ENCODE peak calls at places on chromosomes 7 and 10, in six cellular contexts. One of them, this sample, is unnamed.

GRCh38 chr10:94358480-94358879 is 4.3 kb downstream of the NOC3L start:
- DNase-seq in IMR-90: peak
- DNase-seq in neuronal stem cell: no peak
- DNase-seq in mesendoderm: peak
- DNase-seq in H9: no peak
- DNase-seq in H1: no peak
- DNase-seq in this sample: peak

GRCh38 chr10:7314068-7314646 is 96.7 kb downstream of the SFMBT2 start:
- DNase-seq in mesendoderm: no peak
- DNase-seq in neuronal stem cell: no peak
- DNase-seq in H9: no peak
- DNase-seq in IMR-90: no peak
- DNase-seq in H1: no peak
- DNase-seq in this sample: peak

GRCh38 chr7:151689196-151689971 is 169.7 kb upstream of the RHEB start:
- DNase-seq in H1: no peak
- DNase-seq in H9: no peak
- DNase-seq in neuronal stem cell: no peak
- DNase-seq in IMR-90: no peak
- DNase-seq in mesendoderm: no peak
- DNase-seq in this sample: no peak

GRCh38 chr7:2893411-2893861 is 49.3 kb upstream of the GNA12 start:
- DNase-seq in neuronal stem cell: no peak
- DNase-seq in IMR-90: no peak
- DNase-seq in H9: no peak
- DNase-seq in H1: no peak
- DNase-seq in mesendoderm: no peak
- DNase-seq in this sample: no peak

GRCh38 chr10:103820101-103821062 is 35.0 kb downstream of the SH3PXD2A start:
- DNase-seq in H9: no peak
- DNase-seq in mesendoderm: no peak
- DNase-seq in neuronal stem cell: no peak
- DNase-seq in IMR-90: peak
- DNase-seq in H1: no peak
- DNase-seq in this sample: no peak

GRCh38 chr10:77428776-77429395 is 208.7 kb downstream of the KCNMA1 start:
- DNase-seq in mesendoderm: peak
- DNase-seq in H9: peak
- DNase-seq in IMR-90: peak
- DNase-seq in H1: peak
- DNase-seq in neuronal stem cell: no peak
- DNase-seq in this sample: peak

GRCh38 chr7:47937065-47937687 is 11.1 kb downstream of the PKD1L1 start:
- DNase-seq in mesendoderm: no peak
- DNase-seq in neuronal stem cell: no peak
- DNase-seq in H1: no peak
- DNase-seq in IMR-90: no peak
- DNase-seq in H9: no peak
- DNase-seq in this sample: no peak

GRCh38 chr7:105399043-105399725 is 10.5 kb upstream of the SRPK2 start:
- DNase-seq in IMR-90: peak
- DNase-seq in neuronal stem cell: no peak
- DNase-seq in H9: no peak
- DNase-seq in mesendoderm: no peak
- DNase-seq in H1: no peak
- DNase-seq in this sample: peak

GRCh38 chr7:154627571-154628290 is 375.2 kb downstream of the PAXIP1 start:
- DNase-seq in H1: no peak
- DNase-seq in IMR-90: no peak
- DNase-seq in neuronal stem cell: no peak
- DNase-seq in mesendoderm: peak
- DNase-seq in H9: no peak
- DNase-seq in this sample: no peak

GRCh38 chr10:81040031-81040430 is 502.3 kb downstream of the SH2D4B start:
- DNase-seq in H1: no peak
- DNase-seq in mesendoderm: no peak
- DNase-seq in H9: no peak
- DNase-seq in IMR-90: no peak
- DNase-seq in neuronal stem cell: no peak
- DNase-seq in this sample: no peak

GRCh38 chr7:73572767-73573186 is 5.6 kb downstream of the TBL2 start:
- DNase-seq in H1: no peak
- DNase-seq in IMR-90: no peak
- DNase-seq in mesendoderm: no peak
- DNase-seq in H9: no peak
- DNase-seq in neuronal stem cell: no peak
- DNase-seq in this sample: no peak

GRCh38 chr7:85103962-85104361 is 82.9 kb downstream of the SEMA3D start:
- DNase-seq in IMR-90: peak
- DNase-seq in neuronal stem cell: no peak
- DNase-seq in H1: no peak
- DNase-seq in mesendoderm: no peak
- DNase-seq in H9: no peak
- DNase-seq in this sample: no peak

GRCh38 chr7:47045169-47045568 is 536.7 kb downstream of the TNS3 start:
- DNase-seq in H1: no peak
- DNase-seq in IMR-90: no peak
- DNase-seq in mesendoderm: no peak
- DNase-seq in H9: no peak
- DNase-seq in neuronal stem cell: no peak
- DNase-seq in this sample: no peak

GRCh38 chr7:28029036-28029435 is 151.6 kb downstream of the JAZF1 start:
- DNase-seq in IMR-90: peak
- DNase-seq in mesendoderm: no peak
- DNase-seq in H9: no peak
- DNase-seq in H1: no peak
- DNase-seq in neuronal stem cell: no peak
- DNase-seq in this sample: no peak
- H2BK15ac ChIP-seq in IMR-90: no peak
- H2BK15ac ChIP-seq in mesendoderm: no peak
- H2BK15ac ChIP-seq in H9: no peak
- H2BK15ac ChIP-seq in H1: no peak
- H2BK15ac ChIP-seq in neuronal stem cell: no peak
- H2BK15ac ChIP-seq in this sample: no peak

GRCh38 chr10:22684707-22685106 is 29.7 kb downstream of the PIP4K2A start:
- DNase-seq in H1: no peak
- DNase-seq in IMR-90: no peak
- DNase-seq in neuronal stem cell: no peak
- DNase-seq in mesendoderm: no peak
- DNase-seq in H9: no peak
- DNase-seq in this sample: no peak
- H3K4ac ChIP-seq in H1: no peak
- H3K4ac ChIP-seq in IMR-90: no peak
- H3K4ac ChIP-seq in neuronal stem cell: no peak
- H3K4ac ChIP-seq in mesendoderm: no peak
- H3K4ac ChIP-seq in H9: no peak
- H3K4ac ChIP-seq in this sample: no peak

GRCh38 chr7:486216-486743 is 33.4 kb downstream of the PDGFA start:
- DNase-seq in mesendoderm: no peak
- DNase-seq in IMR-90: no peak
- DNase-seq in H9: no peak
- DNase-seq in H1: no peak
- DNase-seq in neuronal stem cell: no peak
- DNase-seq in this sample: no peak
- H3K23ac ChIP-seq in mesendoderm: peak
- H3K23ac ChIP-seq in IMR-90: no peak
- H3K23ac ChIP-seq in H9: peak
- H3K23ac ChIP-seq in H1: no peak
- H3K23ac ChIP-seq in neuronal stem cell: peak
- H3K23ac ChIP-seq in this sample: no peak

GRCh38 chr7:43953071-43953470 is 26.8 kb downstream of the UBE2D4 start:
- DNase-seq in mesendoderm: no peak
- DNase-seq in IMR-90: no peak
- DNase-seq in H9: no peak
- DNase-seq in neuronal stem cell: no peak
- DNase-seq in H1: no peak
- DNase-seq in this sample: no peak
- H2BK15ac ChIP-seq in mesendoderm: no peak
- H2BK15ac ChIP-seq in IMR-90: no peak
- H2BK15ac ChIP-seq in H9: no peak
- H2BK15ac ChIP-seq in neuronal stem cell: no peak
- H2BK15ac ChIP-seq in H1: no peak
- H2BK15ac ChIP-seq in this sample: no peak

GRCh38 chr10:28710227-28710889 is 33.0 kb downstream of the BAMBI start:
- DNase-seq in IMR-90: no peak
- DNase-seq in neuronal stem cell: no peak
- DNase-seq in H1: no peak
- DNase-seq in mesendoderm: no peak
- DNase-seq in H9: no peak
- DNase-seq in this sample: peak
- H3K4ac ChIP-seq in IMR-90: no peak
- H3K4ac ChIP-seq in neuronal stem cell: no peak
- H3K4ac ChIP-seq in H1: no peak
- H3K4ac ChIP-seq in mesendoderm: no peak
- H3K4ac ChIP-seq in H9: no peak
- H3K4ac ChIP-seq in this sample: no peak

GRCh38 chr10:110375121-110375520 is 70.4 kb upstream of the SMNDC1 start:
- DNase-seq in IMR-90: no peak
- DNase-seq in H1: no peak
- DNase-seq in H9: no peak
- DNase-seq in mesendoderm: no peak
- DNase-seq in neuronal stem cell: no peak
- DNase-seq in this sample: no peak
- H3K23ac ChIP-seq in IMR-90: no peak
- H3K23ac ChIP-seq in H1: no peak
- H3K23ac ChIP-seq in H9: no peak
- H3K23ac ChIP-seq in mesendoderm: no peak
- H3K23ac ChIP-seq in neuronal stem cell: no peak
- H3K23ac ChIP-seq in this sample: no peak

GRCh38 chr10:15859865-15860691 is at the start of gene MINDY3:
- DNase-seq in H9: peak
- DNase-seq in mesendoderm: peak
- DNase-seq in H1: peak
- DNase-seq in IMR-90: peak
- DNase-seq in neuronal stem cell: peak
- DNase-seq in this sample: peak

GRCh38 chr10:15859531-15859864 is 809 bp downstream of the MINDY3 start:
- DNase-seq in H9: no peak
- DNase-seq in IMR-90: no peak
- DNase-seq in H1: no peak
- DNase-seq in mesendoderm: no peak
- DNase-seq in neuronal stem cell: no peak
- DNase-seq in this sample: no peak

GRCh38 chr10:15863323-15863722 is 3.0 kb upstream of the MINDY3 start:
- DNase-seq in mesendoderm: no peak
- DNase-seq in neuronal stem cell: no peak
- DNase-seq in H1: no peak
- DNase-seq in IMR-90: no peak
- DNase-seq in H9: no peak
- DNase-seq in this sample: no peak

GRCh38 chr10:15858895-15859294 is 1.4 kb downstream of the MINDY3 start:
- DNase-seq in H1: no peak
- DNase-seq in IMR-90: no peak
- DNase-seq in H9: no peak
- DNase-seq in neuronal stem cell: no peak
- DNase-seq in mesendoderm: no peak
- DNase-seq in this sample: no peak

DNA sequence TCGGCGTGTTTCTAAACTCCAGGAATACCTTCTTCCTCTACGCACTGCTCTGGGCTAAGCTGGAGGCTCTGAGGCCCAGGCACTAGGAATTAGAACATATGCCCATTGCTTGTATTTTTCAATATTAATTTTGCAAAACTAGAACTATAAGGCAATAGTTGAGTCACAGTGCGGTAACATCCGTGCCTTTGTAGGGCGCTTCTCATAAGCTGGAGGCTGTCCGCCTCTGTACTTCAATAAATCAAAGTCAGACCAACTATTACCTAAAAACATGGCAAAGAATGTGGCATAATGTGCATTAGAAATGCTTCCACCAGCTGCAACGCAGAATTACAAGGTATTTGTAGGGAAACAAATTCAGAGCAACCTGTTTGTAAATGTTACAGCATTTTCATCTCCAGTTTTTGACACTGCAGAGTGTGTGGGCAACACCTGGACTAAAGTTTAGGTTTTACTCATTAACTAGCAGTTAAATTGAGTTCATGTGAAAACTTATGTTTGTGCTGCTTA is 440 bp upstream of the MINDY3 start:
- DNase-seq in neuronal stem cell: no peak
- DNase-seq in H1: no peak
- DNase-seq in IMR-90: no peak
- DNase-seq in H9: no peak
- DNase-seq in mesendoderm: no peak
- DNase-seq in this sample: no peak
- H2BK15ac ChIP-seq in neuronal stem cell: no peak
- H2BK15ac ChIP-seq in H1: no peak
- H2BK15ac ChIP-seq in IMR-90: peak
- H2BK15ac ChIP-seq in H9: no peak
- H2BK15ac ChIP-seq in mesendoderm: no peak
- H2BK15ac ChIP-seq in this sample: no peak

GRCh38 chr10:21655687-21656086 is 121.7 kb downstream of the MLLT10 start:
- DNase-seq in H1: no peak
- DNase-seq in IMR-90: no peak
- DNase-seq in mesendoderm: no peak
- DNase-seq in neuronal stem cell: no peak
- DNase-seq in H9: no peak
- DNase-seq in this sample: no peak
- H3K4ac ChIP-seq in H1: no peak
- H3K4ac ChIP-seq in IMR-90: no peak
- H3K4ac ChIP-seq in mesendoderm: no peak
- H3K4ac ChIP-seq in neuronal stem cell: no peak
- H3K4ac ChIP-seq in H9: no peak
- H3K4ac ChIP-seq in this sample: no peak

This sample was measured in mesenchymal stem cell.